ENCODE peak calls at places on chromosomes 6 and 20, in five cellular contexts. C, P, L, J and X are unnamed samples.
A peak's percentile ranks its signal among the peaks of the same experiment; 100 is the strongest.

GRCh38 chr6:23529902-23530301 is 596.1 kb upstream of the NRSN1 start:
- ATAC-seq in C (no peak), P (no peak), L (peak; percentile 25), J (no peak), X (no peak)

GRCh38 chr6:29336269-29336668 is 32.4 kb downstream of the OR5V1 start:
- ATAC-seq in C (no peak), P (no peak), L (no peak), J (no peak), X (no peak)

GRCh38 chr6:39849764-39850163 is 57.6 kb downstream of the DAAM2 start:
- ATAC-seq in C (peak; percentile 76), P (no peak), L (no peak), J (no peak), X (no peak)

GRCh38 chr6:37850243-37850642 is 30.7 kb downstream of the ZFAND3 start:
- ATAC-seq in C (no peak), P (no peak), L (peak; percentile 42), J (peak; percentile 28), X (no peak)

GRCh38 chr6:38579010-38579628 is 60.6 kb downstream of the BTBD9 start:
- ATAC-seq in C (no peak), P (no peak), L (no peak), J (peak; percentile 85), X (no peak)

GRCh38 chr6:159989471-159989870 is 20.6 kb downstream of the IGF2R start:
- ATAC-seq in C (no peak), P (no peak), L (no peak), J (peak; percentile 2), X (no peak)

GRCh38 chr6:87762116-87762515 is 60.1 kb upstream of the AKIRIN2 start:
- ATAC-seq in C (no peak), P (no peak), L (no peak), J (no peak), X (no peak)

GRCh38 chr6:131995924-131996323 is 44.8 kb upstream of the CCN2 start:
- ATAC-seq in C (no peak), P (peak; percentile 64), L (no peak), J (no peak), X (no peak)

GRCh38 chr20:58911309-58911708 is 58.8 kb downstream of the GNAS start:
- ATAC-seq in C (no peak), P (no peak), L (no peak), J (peak; percentile 12), X (no peak)

GRCh38 chr20:39259010-39259803 is 297.1 kb downstream of the DHX35 start:
- ATAC-seq in C (no peak), P (no peak), L (no peak), J (no peak), X (no peak)

GRCh38 chr6:7512320-7512719 is 29.2 kb upstream of the DSP start:
- ATAC-seq in C (no peak), P (no peak), L (no peak), J (no peak), X (no peak)

GRCh38 chr6:135680964-135681913 is 170.3 kb upstream of the PDE7B start:
- ATAC-seq in C (no peak), P (no peak), L (no peak), J (no peak), X (no peak)

GRCh38 chr20:45940053-45940452 is 5.6 kb downstream of the PCIF1 start:
- ATAC-seq in C (no peak), P (no peak), L (no peak), J (no peak), X (no peak)

GRCh38 chr20:63861981-63862901 is 943 bp downstream of the ABHD16B start:
- ATAC-seq in C (no peak), P (no peak), L (no peak), J (no peak), X (no peak)

GRCh38 chr6:146113055-146113623 is 84.3 kb downstream of the GRM1 start:
- ATAC-seq in C (no peak), P (no peak), L (no peak), J (no peak), X (no peak)

GRCh38 chr6:36195471-36196048 is 984 bp upstream of the BRPF3 start:
- ATAC-seq in C (no peak), P (no peak), L (no peak), J (no peak), X (no peak)

GRCh38 chr20:48877299-48877698 is 44.2 kb upstream of the ARFGEF2 start:
- ATAC-seq in C (no peak), P (no peak), L (no peak), J (no peak), X (no peak)

GRCh38 chr6:136067731-136068341 is 182.3 kb downstream of the MTFR2 start:
- ATAC-seq in C (no peak), P (no peak), L (no peak), J (no peak), X (no peak)

GRCh38 chr20:4989570-4989969 is 11.7 kb downstream of the SLC23A2 start:
- ATAC-seq in C (no peak), P (no peak), L (peak; percentile 52), J (no peak), X (no peak)

GRCh38 chr6:5960456-5960855 is 46.3 kb downstream of the NRN1 start:
- ATAC-seq in C (no peak), P (no peak), L (no peak), J (no peak), X (no peak)

GRCh38 chr6:89997456-89998445 is 103.5 kb downstream of the GJA10 start:
- ATAC-seq in C (no peak), P (no peak), L (no peak), J (no peak), X (peak; percentile 71)

GRCh38 chr20:49306903-49307336 is 29.1 kb upstream of the ZNFX1 start:
- ATAC-seq in C (peak; percentile 50), P (no peak), L (no peak), J (no peak), X (no peak)

GRCh38 chr6:37868447-37868825 is 48.9 kb downstream of the ZFAND3 start:
- ATAC-seq in C (no peak), P (peak; percentile 59), L (peak; percentile 12), J (no peak), X (no peak)

GRCh38 chr6:17156112-17156921 is 54.5 kb downstream of the STMND1 start:
- ATAC-seq in C (peak; percentile 70), P (peak; percentile 72), L (peak; percentile 79), J (peak; percentile 87), X (peak; percentile 67)
- TF ChIP-seq POLR2AphosphoS5 in C (no peak), P (no peak), L (no peak), J (no peak), X (no peak)

GRCh38 chr20:61967300-61967699 is 98.4 kb downstream of the TAF4 start:
- ATAC-seq in C (no peak), P (no peak), L (no peak), J (no peak), X (no peak)

GRCh38 chr20:61970357-61970756 is 95.3 kb downstream of the TAF4 start:
- ATAC-seq in C (no peak), P (no peak), L (no peak), J (no peak), X (no peak)

GRCh38 chr20:61968036-61968810 is 97.5 kb downstream of the TAF4 start:
- ATAC-seq in C (no peak), P (no peak), L (no peak), J (no peak), X (no peak)

GRCh38 chr20:61969806-61970205 is 95.9 kb downstream of the TAF4 start:
- ATAC-seq in C (no peak), P (no peak), L (no peak), J (no peak), X (no peak)

DNA sequence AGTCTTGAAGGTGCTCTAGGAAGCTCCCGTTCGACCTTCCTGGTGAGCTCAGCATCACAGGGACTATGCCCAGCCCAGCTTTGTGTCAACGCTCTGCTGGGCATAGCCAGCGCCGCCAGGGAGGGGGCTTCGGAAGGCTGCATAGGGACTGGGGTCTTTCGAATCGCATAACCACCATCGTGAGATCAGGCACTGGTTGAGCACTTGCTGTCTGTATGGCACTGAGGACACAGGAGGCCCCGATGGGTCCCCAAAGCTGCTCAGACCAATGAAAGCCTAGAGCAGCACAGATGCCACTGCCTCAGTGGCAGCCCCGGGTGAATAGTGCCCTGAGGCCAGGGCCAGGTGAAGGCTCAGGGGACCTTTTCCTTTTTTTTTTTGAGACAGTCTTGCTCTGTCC is 96.7 kb downstream of the TAF4 start:
- ATAC-seq in C (no peak), P (no peak), L (no peak), J (no peak), X (no peak)
- TF ChIP-seq EP300 in C (no peak), P (no peak), L (no peak), J (no peak), X (no peak)

GRCh38 chr6:106538145-106538544 is 91.2 kb downstream of the RTN4IP1 start:
- ATAC-seq in C (no peak), P (peak; percentile 75), L (no peak), J (no peak), X (no peak)

GRCh38 chr6:106540432-106540831 is 88.9 kb downstream of the RTN4IP1 start:
- ATAC-seq in C (peak; percentile 59), P (no peak), L (no peak), J (no peak), X (no peak)

GRCh38 chr6:106539931-106540330 is 89.4 kb downstream of the RTN4IP1 start:
- ATAC-seq in C (peak; percentile 67), P (no peak), L (no peak), J (no peak), X (no peak)

GRCh38 chr6:106537662-106538061 is 91.6 kb downstream of the RTN4IP1 start:
- ATAC-seq in C (no peak), P (no peak), L (no peak), J (no peak), X (no peak)

DNA sequence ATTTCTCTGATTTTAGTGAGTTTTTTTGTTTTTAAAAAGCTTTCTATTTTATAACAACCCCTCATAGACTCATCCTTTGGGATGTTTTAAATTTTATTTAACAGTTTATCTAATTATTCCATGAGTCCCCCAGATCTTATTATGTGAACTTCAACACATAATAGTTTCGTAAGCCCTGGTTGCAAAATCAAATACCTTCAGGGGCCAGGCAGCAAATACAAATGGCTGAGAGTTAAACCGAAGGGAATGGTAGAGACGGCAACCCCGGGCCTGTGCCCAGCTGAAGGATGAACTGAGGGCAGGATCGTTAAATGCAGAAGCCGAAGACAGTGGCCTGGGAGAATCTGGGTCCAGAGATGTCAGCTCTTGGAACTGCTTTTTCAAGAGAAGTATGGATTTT is 88.4 kb downstream of the RTN4IP1 start:
- ATAC-seq in C (peak; percentile 83), P (no peak), L (no peak), J (no peak), X (no peak)
- H3K9me3 ChIP-seq in C (no peaks in the 10 kb centered on the region), P (no peaks in the 10 kb centered on the region), L (no peaks in the 10 kb centered on the region), J (no peaks in the 10 kb centered on the region), X (no peaks in the 10 kb centered on the region)

GRCh38 chr6:11833626-11834592 is 55.3 kb upstream of the ADTRP start:
- ATAC-seq in C (no peak), P (peak; percentile 35), L (peak; percentile 84), J (peak; percentile 91), X (no peak)
- TF ChIP-seq POLR2AphosphoS5 in C (no peak), P (no peak), L (peak; percentile 82), J (peak; percentile 86), X (no peak)

GRCh38 chr20:44702776-44703175 is 12.4 kb upstream of the CCN5 start:
- ATAC-seq in C (peak; percentile 41), P (peak; percentile 89), L (peak; percentile 88), J (peak; percentile 51), X (peak; percentile 85)
- TF ChIP-seq EP300 in C (no peak), P (no peak), L (peak; percentile 30), J (no peak), X (no peak)

GRCh38 chr6:110556317-110557115 is 80.1 kb upstream of the SLC22A16 start:
- ATAC-seq in C (no peak), P (no peak), L (no peak), J (no peak), X (no peak)
- H3K9me3 ChIP-seq in C (peaks cover 12% of the 10 kb centered on the region), P (no peaks in the 10 kb centered on the region), L (no peaks in the 10 kb centered on the region), J (peaks cover 5% of the 10 kb centered on the region), X (no peaks in the 10 kb centered on the region)